ENCODE peak calls at places on chromosomes 12 and 14, in four cellular contexts. C is stomach, T is esophagus muscularis mucosa, X is K562. D is an unnamed sample.

GRCh38 chr12:132384916-132385315 is 55.5 kb upstream of the GALNT9 start:
- DNase-seq in C (no peak), T (no peak), X (no peak), D (no peak)

GRCh38 chr12:130044991-130045621 is 117.2 kb upstream of the FZD10 start:
- DNase-seq in C (no peak), T (no peak), X (no peak), D (no peak)

GRCh38 chr12:25236190-25236589 is 14.5 kb downstream of the KRAS start:
- DNase-seq in C (no peak), T (no peak), X (no peak), D (no peak)

GRCh38 chr14:101727611-101728010 is 33.9 kb upstream of the PPP2R5C start:
- DNase-seq in C (no peak), T (peak), X (no peak), D (no peak)

GRCh38 chr12:12531194-12531593 is 31.5 kb downstream of the DUSP16 start:
- DNase-seq in C (no peak), T (no peak), X (no peak), D (no peak)

GRCh38 chr12:75812341-75813018 is 219.1 kb downstream of the PHLDA1 start:
- DNase-seq in C (no peak), T (no peak), X (no peak), D (no peak)

GRCh38 chr12:70643927-70644326 is 6.7 kb upstream of the PTPRB start:
- DNase-seq in C (no peak), T (no peak), X (no peak), D (no peak)

GRCh38 chr12:15858348-15858747 is 23.8 kb upstream of the STRAP start:
- DNase-seq in C (no peak), T (no peak), X (no peak), D (no peak)

GRCh38 chr14:95463173-95463901 is 53.1 kb downstream of the SYNE3 start:
- DNase-seq in C (peak), T (no peak), X (no peak), D (no peak)

GRCh38 chr12:116135209-116135930 is 142.1 kb downstream of the MED13L start:
- DNase-seq in C (no peak), T (no peak), X (no peak), D (no peak)

GRCh38 chr14:105836730-105837129 is 310.3 kb downstream of the TMEM121 start:
- DNase-seq in C (no peak), T (no peak), X (no peak), D (no peak)

GRCh38 chr14:51660720-51661119 is 9.0 kb downstream of the FRMD6 start:
- DNase-seq in C (no peak), T (no peak), X (no peak), D (no peak)

GRCh38 chr14:51666831-51667230 is 15.1 kb downstream of the FRMD6 start:
- DNase-seq in C (no peak), T (no peak), X (no peak), D (no peak)

GRCh38 chr14:51666070-51666469 is 14.4 kb downstream of the FRMD6 start:
- DNase-seq in C (no peak), T (no peak), X (no peak), D (no peak)

GRCh38 chr14:51661504-51661903 is 9.8 kb downstream of the FRMD6 start:
- DNase-seq in C (no peak), T (no peak), X (no peak), D (no peak)

DNA sequence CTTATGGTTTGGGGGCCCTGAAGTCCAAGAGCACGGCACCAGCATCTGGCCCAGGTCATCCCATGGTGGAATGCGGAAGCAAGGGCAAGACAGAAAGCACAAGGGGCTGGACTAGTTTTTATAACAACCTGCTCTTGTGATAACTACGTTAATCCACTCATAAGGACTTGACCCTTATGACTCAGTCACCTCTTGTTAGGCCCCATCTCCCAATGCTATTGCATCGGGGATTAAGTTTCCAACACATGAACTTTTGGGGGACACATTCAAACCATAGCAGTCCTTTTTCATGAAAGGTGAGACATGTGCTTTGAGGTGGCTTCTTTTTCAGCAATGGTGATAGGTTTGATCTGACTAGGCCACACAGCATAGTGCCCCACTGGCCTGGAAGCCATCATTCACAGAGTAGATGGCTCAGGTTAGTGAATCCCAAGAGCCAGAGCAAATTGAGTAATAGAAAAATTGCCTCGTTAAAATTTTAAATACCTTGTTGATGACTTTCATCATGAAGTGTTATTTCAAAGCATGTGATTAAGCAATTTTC is 12.1 kb downstream of the FRMD6 start:
- DNase-seq in C (no peak), T (no peak), X (no peak), D (no peak)
- TF ChIP-seq POLR2AphosphoS5 in C (no peak), T (no peak), X (no peak), D (no peak)

GRCh38 chr12:26629864-26630263 is 203.1 kb downstream of the ITPR2 start:
- DNase-seq in C (no peak), T (no peak), X (no peak), D (no peak)
- TF ChIP-seq CTCF in C (no peak), T (peak), X (peak), D (peak)

DNA sequence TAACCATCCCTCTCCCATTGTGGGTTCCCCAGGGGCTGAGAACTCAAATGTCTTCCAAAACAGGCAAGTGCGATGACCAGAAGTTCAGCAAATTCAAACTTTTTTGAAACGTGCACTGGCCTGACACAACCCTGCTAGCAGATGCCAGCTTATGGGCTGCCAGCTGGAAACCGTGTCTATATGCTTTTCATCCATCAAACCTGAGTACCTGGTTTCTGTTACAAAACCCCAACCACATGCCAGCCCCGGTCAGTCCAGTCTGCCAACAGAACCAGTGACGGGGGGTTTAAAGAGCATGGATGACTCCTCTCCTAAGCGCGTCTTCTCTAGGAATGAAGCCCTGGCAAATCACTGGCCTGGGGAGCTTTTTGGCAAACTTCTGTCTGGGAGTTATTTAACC is 189.7 kb downstream of the TTC7B start:
- DNase-seq in C (no peak), T (no peak), X (no peak), D (peak)
- TF ChIP-seq EP300 in C (peak), T (peak), X (no peak), D (peak)

GRCh38 chr12:19710811-19711793 is 271.8 kb downstream of the AEBP2 start:
- DNase-seq in C (no peak), T (no peak), X (no peak), D (peak)
- TF ChIP-seq POLR2AphosphoS5 in C (peak), T (peak), X (no peak), D (peak)

DNA sequence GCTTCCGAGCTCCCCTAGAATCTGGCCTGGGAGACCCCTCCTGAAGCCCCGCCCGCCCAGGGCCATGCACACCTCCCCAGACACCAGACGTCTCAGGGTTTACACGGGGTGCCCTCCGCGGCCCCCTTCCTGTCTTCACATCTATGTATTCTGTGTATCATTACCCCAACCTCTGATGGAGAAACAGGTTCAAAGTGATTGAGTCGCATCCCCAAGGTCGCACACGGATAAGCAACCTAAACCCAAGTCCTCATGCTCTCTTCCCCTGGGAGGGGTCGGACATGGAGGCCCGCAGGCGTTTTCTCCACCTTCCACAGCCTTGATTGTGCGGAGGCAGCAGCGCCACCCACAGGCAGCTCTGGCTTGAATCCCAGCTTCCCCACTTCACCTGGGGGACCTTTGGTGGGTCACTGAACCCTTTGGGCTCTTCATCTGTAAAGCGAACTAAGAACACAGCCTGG is 237.3 kb downstream of the BCL11B start:
- DNase-seq in C (no peak), T (no peak), X (no peak), D (no peak)
- TF ChIP-seq CTCF in C (no peak), T (no peak), X (no peak), D (no peak)

GRCh38 chr12:78928200-78929074 is 63.9 kb downstream of the SYT1 start:
- DNase-seq in C (no peak), T (no peak), X (no peak), D (no peak)
- TF ChIP-seq EP300 in C (no peak), T (no peak), X (no peak), D (no peak)

GRCh38 chr14:30078827-30079402 is 151.3 kb upstream of the PRKD1 start:
- DNase-seq in C (no peak), T (no peak), X (no peak), D (no peak)
- TF ChIP-seq POLR2AphosphoS5 in C (no peak), T (no peak), X (no peak), D (no peak)

GRCh38 chr14:21933681-21934080 is 260.1 kb upstream of the OR4E1 start:
- DNase-seq in C (no peak), T (no peak), X (no peak), D (no peak)
- TF ChIP-seq CTCF in C (peak), T (peak), X (peak), D (no peak)

DNA sequence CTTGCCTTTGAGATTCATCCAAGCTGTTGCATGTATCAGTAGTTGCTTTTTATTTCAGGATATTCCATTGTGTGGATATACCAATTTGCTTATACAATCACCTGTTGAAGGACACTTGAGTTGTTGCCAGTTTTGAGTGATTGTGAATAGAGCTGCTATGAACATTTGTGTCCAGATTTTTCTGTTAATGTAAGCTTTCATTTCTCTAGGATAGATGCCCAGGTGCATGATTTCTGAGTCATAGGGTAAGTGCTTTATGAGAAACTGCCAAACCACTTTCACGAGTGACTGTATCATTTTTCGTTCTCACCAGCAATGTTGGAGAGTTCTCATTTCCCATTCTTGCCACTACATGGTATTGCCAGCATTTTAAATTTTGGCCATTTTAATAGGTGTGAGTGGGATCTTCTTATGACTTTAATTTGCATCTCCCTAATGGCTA is 434.6 kb upstream of the RGS6 start:
- DNase-seq in C (no peak), T (no peak), X (no peak), D (no peak)
- TF ChIP-seq EP300 in C (no peak), T (no peak), X (no peak), D (no peak)

D was measured in sigmoid colon.